ENCODE peak calls at places on chromosomes 4 and X, in ten cellular contexts. S, D, E, A, M, H, V, J, F and I are unnamed samples.

GRCh38 chrX:130082244-130083106 is 27.8 kb downstream of the ELF4 start:
- DNase-seq in S (no peak), D (peak; percentile 21), E (no peak), A (peak; percentile 88), M (peak; percentile 36), H (no peak), V (peak; percentile 32), J (peak; percentile 68), F (peak; percentile 82), I (no peak)

GRCh38 chrX:46637937-46638336 is 64.4 kb downstream of the CHST7 start:
- DNase-seq in S (no peak), D (no peak), E (no peak), A (peak; percentile 52), M (no peak), H (no peak), V (no peak), J (no peak), F (no peak), I (no peak)

GRCh38 chr4:111546881-111547280 is 598.4 kb upstream of the FAM241A start:
- DNase-seq in S (no peak), D (no peak), E (no peak), A (no peak), M (no peak), H (no peak), V (no peak), J (no peak), F (no peak), I (no peak)

GRCh38 chrX:49249071-49249470 is 13.8 kb downstream of the CCDC22 start:
- DNase-seq in S (no peak), D (no peak), E (no peak), A (no peak), M (no peak), H (no peak), V (no peak), J (no peak), F (no peak), I (no peak)

GRCh38 chr4:175377203-175377602 is 434.9 kb downstream of the GPM6A start:
- DNase-seq in S (no peak), D (no peak), E (no peak), A (no peak), M (no peak), H (no peak), V (no peak), J (no peak), F (no peak), I (no peak)

GRCh38 chr4:123547167-123547817 is 150.7 kb downstream of the SPRY1 start:
- DNase-seq in S (peak; percentile 88), D (no peak), E (peak; percentile 67), A (no peak), M (no peak), H (no peak), V (no peak), J (no peak), F (no peak), I (no peak)

GRCh38 chr4:76792418-76792817 is 105.5 kb downstream of the SOWAHB start:
- DNase-seq in S (no peak), D (no peak), E (no peak), A (no peak), M (no peak), H (no peak), V (no peak), J (no peak), F (no peak), I (no peak)

GRCh38 chr4:152304220-152304619 is 231.7 kb downstream of the FBXW7 start:
- DNase-seq in S (no peak), D (peak; percentile 26), E (no peak), A (no peak), M (no peak), H (no peak), V (no peak), J (no peak), F (no peak), I (no peak)

GRCh38 chrX:101287402-101287801 is 3.7 kb downstream of the TAF7L start:
- DNase-seq in S (peak; percentile 31), D (peak; percentile 4), E (no peak), A (no peak), M (peak; percentile 67), H (no peak), V (peak; percentile 4), J (no peak), F (no peak), I (no peak)

GRCh38 chrX:15718283-15718970 is 19.6 kb upstream of the CA5B start:
- DNase-seq in S (no peak), D (no peak), E (no peak), A (no peak), M (no peak), H (no peak), V (no peak), J (no peak), F (no peak), I (no peak)

GRCh38 chrX:63918611-63919010 is 133.6 kb upstream of the ARHGEF9 start:
- DNase-seq in S (no peak), D (no peak), E (no peak), A (no peak), M (peak; percentile 10), H (no peak), V (peak; percentile 19), J (no peak), F (no peak), I (no peak)

GRCh38 chrX:115357316-115357715 is 67.8 kb downstream of the LUZP4 start:
- DNase-seq in S (no peak), D (no peak), E (no peak), A (no peak), M (no peak), H (no peak), V (no peak), J (no peak), F (no peak), I (no peak)

GRCh38 chr4:54525602-54526001 is 132.2 kb upstream of the KIT start:
- DNase-seq in S (no peak), D (no peak), E (no peak), A (no peak), M (peak; percentile 65), H (no peak), V (no peak), J (no peak), F (no peak), I (no peak)